ENCODE peak calls at places on chromosome 4, in four cellular contexts. One of them, this sample, is unnamed.

GRCh38 chr4:102541708-102542107 is 40.5 kb downstream of the NFKB1 start:
- DNase-seq in pancreas: no peak
- DNase-seq in neural progenitor cell: peak; percentile 61
- DNase-seq in testis: no peak
- DNase-seq in this sample: no peak

GRCh38 chr4:184972996-184973395 is 45.3 kb upstream of the HELT start:
- DNase-seq in testis: no peak
- DNase-seq in neural progenitor cell: no peak
- DNase-seq in pancreas: no peak
- DNase-seq in this sample: no peak

GRCh38 chr4:105950701-105951100 is 55.4 kb downstream of the NPNT start:
- DNase-seq in pancreas: no peak
- DNase-seq in neural progenitor cell: no peak
- DNase-seq in testis: no peak
- DNase-seq in this sample: no peak

GRCh38 chr4:138964716-138965426 is 50.7 kb upstream of the NOCT start:
- DNase-seq in neural progenitor cell: no peak
- DNase-seq in testis: no peak
- DNase-seq in pancreas: no peak
- DNase-seq in this sample: no peak

GRCh38 chr4:13706130-13706529 is 78.6 kb upstream of the BOD1L1 start:
- DNase-seq in testis: no peak
- DNase-seq in neural progenitor cell: no peak
- DNase-seq in pancreas: no peak
- DNase-seq in this sample: no peak

GRCh38 chr4:21697583-21697982 is 251.0 kb downstream of the KCNIP4 start:
- DNase-seq in pancreas: no peak
- DNase-seq in testis: peak; percentile 28
- DNase-seq in neural progenitor cell: peak; percentile 51
- DNase-seq in this sample: peak; percentile 67

GRCh38 chr4:173211838-173212237 is 43.2 kb downstream of the GALNT7 start:
- DNase-seq in testis: no peak
- DNase-seq in neural progenitor cell: no peak
- DNase-seq in pancreas: no peak
- DNase-seq in this sample: no peak

GRCh38 chr4:152360045-152360410 is 175.9 kb downstream of the FBXW7 start:
- DNase-seq in testis: no peak
- DNase-seq in pancreas: no peak
- DNase-seq in neural progenitor cell: no peak
- DNase-seq in this sample: no peak

GRCh38 chr4:4755306-4755705 is 104.2 kb upstream of the MSX1 start:
- DNase-seq in testis: no peak
- DNase-seq in neural progenitor cell: peak; percentile 50
- DNase-seq in pancreas: no peak
- DNase-seq in this sample: no peak

GRCh38 chr4:154018659-154019058 is 229.8 kb upstream of the SFRP2 start:
- DNase-seq in testis: no peak
- DNase-seq in neural progenitor cell: peak; percentile 80
- DNase-seq in pancreas: no peak
- DNase-seq in this sample: no peak

GRCh38 chr4:153622778-153623240 is 61.3 kb upstream of the TLR2 start:
- DNase-seq in pancreas: no peak
- DNase-seq in neural progenitor cell: no peak
- DNase-seq in testis: no peak
- DNase-seq in this sample: no peak

GRCh38 chr4:107034982-107035710 is 967 bp downstream of the DKK2 start:
- DNase-seq in testis: no peak
- DNase-seq in neural progenitor cell: peak; percentile 72
- DNase-seq in pancreas: peak; percentile 12
- DNase-seq in this sample: peak; percentile 3

GRCh38 chr4:137307806-137308205 is 224.5 kb downstream of the PCDH18 start:
- DNase-seq in pancreas: no peak
- DNase-seq in testis: no peak
- DNase-seq in neural progenitor cell: no peak
- DNase-seq in this sample: peak; percentile 25

GRCh38 chr4:38231626-38232025 is 271.4 kb downstream of the PTTG2 start:
- DNase-seq in pancreas: no peak
- DNase-seq in neural progenitor cell: no peak
- DNase-seq in testis: no peak
- DNase-seq in this sample: no peak

GRCh38 chr4:54230479-54231418 is 1.7 kb downstream of the PDGFRA start:
- DNase-seq in pancreas: no peak
- DNase-seq in neural progenitor cell: peak; percentile 49
- DNase-seq in testis: peak; percentile 23
- DNase-seq in this sample: no peak

GRCh38 chr4:71126719-71127118 is 133.3 kb downstream of the DCK start:
- DNase-seq in pancreas: no peak
- DNase-seq in neural progenitor cell: no peak
- DNase-seq in testis: no peak
- DNase-seq in this sample: no peak

GRCh38 chr4:141686929-141687328 is 50.5 kb downstream of the IL15 start:
- DNase-seq in pancreas: no peak
- DNase-seq in testis: no peak
- DNase-seq in neural progenitor cell: no peak
- DNase-seq in this sample: peak; percentile 10

GRCh38 chr4:173317003-173317402 is 17.2 kb downstream of the HMGB2 start:
- DNase-seq in pancreas: no peak
- DNase-seq in neural progenitor cell: peak; percentile 53
- DNase-seq in testis: no peak
- DNase-seq in this sample: no peak

GRCh38 chr4:175339100-175339707 is 421.0 kb downstream of the ADAM29 start:
- DNase-seq in neural progenitor cell: no peak
- DNase-seq in testis: no peak
- DNase-seq in pancreas: no peak
- DNase-seq in this sample: no peak

GRCh38 chr4:78213218-78213617 is 156.1 kb downstream of the FRAS1 start:
- DNase-seq in testis: no peak
- DNase-seq in neural progenitor cell: no peak
- DNase-seq in pancreas: no peak
- DNase-seq in this sample: peak; percentile 36

GRCh38 chr4:11748169-11748872 is 319.6 kb upstream of the HS3ST1 start:
- DNase-seq in pancreas: no peak
- DNase-seq in neural progenitor cell: no peak
- DNase-seq in testis: no peak
- DNase-seq in this sample: no peak

GRCh38 chr4:16617416-16617815 is 281.0 kb downstream of the LDB2 start:
- DNase-seq in testis: no peak
- DNase-seq in pancreas: no peak
- DNase-seq in neural progenitor cell: no peak
- DNase-seq in this sample: no peak

GRCh38 chr4:154658680-154659402 is 46.4 kb upstream of the FGG start:
- DNase-seq in neural progenitor cell: no peak
- DNase-seq in pancreas: no peak
- DNase-seq in testis: peak; percentile 94
- DNase-seq in this sample: no peak

GRCh38 chr4:105461221-105462041 is 12.4 kb downstream of the PPA2 start:
- DNase-seq in pancreas: no peak
- DNase-seq in testis: no peak
- DNase-seq in neural progenitor cell: no peak
- DNase-seq in this sample: no peak

GRCh38 chr4:2288051-2288541 is 26.2 kb upstream of the MXD4 start:
- DNase-seq in pancreas: no peak
- DNase-seq in testis: no peak
- DNase-seq in neural progenitor cell: no peak
- DNase-seq in this sample: peak; percentile 1

GRCh38 chr4:140149851-140150635 is 3.9 kb downstream of the MAML3 start:
- DNase-seq in neural progenitor cell: peak; percentile 80
- DNase-seq in pancreas: peak; percentile 78
- DNase-seq in testis: peak; percentile 87
- DNase-seq in this sample: peak; percentile 88

GRCh38 chr4:3874525-3875110 is 108.4 kb downstream of the ADRA2C start:
- DNase-seq in neural progenitor cell: no peak
- DNase-seq in testis: no peak
- DNase-seq in pancreas: no peak
- DNase-seq in this sample: no peak

GRCh38 chr4:153572609-153573008 is 106.4 kb downstream of the TMEM131L start:
- DNase-seq in neural progenitor cell: no peak
- DNase-seq in pancreas: no peak
- DNase-seq in testis: no peak
- DNase-seq in this sample: no peak

GRCh38 chr4:89829470-89830138 is 7.4 kb downstream of the SNCA start:
- DNase-seq in testis: no peak
- DNase-seq in neural progenitor cell: no peak
- DNase-seq in pancreas: no peak
- DNase-seq in this sample: no peak

GRCh38 chr4:127698789-127699200 is 31.4 kb upstream of the SLC25A31 start:
- DNase-seq in pancreas: no peak
- DNase-seq in neural progenitor cell: no peak
- DNase-seq in testis: no peak
- DNase-seq in this sample: no peak

GRCh38 chr4:83009529-83009928 is 1.1 kb downstream of the LIN54 start:
- DNase-seq in testis: no peak
- DNase-seq in neural progenitor cell: no peak
- DNase-seq in pancreas: no peak
- DNase-seq in this sample: no peak

GRCh38 chr4:34791224-34791623 is 1453.1 kb downstream of the ARAP2 start:
- DNase-seq in pancreas: no peak
- DNase-seq in testis: no peak
- DNase-seq in neural progenitor cell: no peak
- DNase-seq in this sample: no peak

DNA sequence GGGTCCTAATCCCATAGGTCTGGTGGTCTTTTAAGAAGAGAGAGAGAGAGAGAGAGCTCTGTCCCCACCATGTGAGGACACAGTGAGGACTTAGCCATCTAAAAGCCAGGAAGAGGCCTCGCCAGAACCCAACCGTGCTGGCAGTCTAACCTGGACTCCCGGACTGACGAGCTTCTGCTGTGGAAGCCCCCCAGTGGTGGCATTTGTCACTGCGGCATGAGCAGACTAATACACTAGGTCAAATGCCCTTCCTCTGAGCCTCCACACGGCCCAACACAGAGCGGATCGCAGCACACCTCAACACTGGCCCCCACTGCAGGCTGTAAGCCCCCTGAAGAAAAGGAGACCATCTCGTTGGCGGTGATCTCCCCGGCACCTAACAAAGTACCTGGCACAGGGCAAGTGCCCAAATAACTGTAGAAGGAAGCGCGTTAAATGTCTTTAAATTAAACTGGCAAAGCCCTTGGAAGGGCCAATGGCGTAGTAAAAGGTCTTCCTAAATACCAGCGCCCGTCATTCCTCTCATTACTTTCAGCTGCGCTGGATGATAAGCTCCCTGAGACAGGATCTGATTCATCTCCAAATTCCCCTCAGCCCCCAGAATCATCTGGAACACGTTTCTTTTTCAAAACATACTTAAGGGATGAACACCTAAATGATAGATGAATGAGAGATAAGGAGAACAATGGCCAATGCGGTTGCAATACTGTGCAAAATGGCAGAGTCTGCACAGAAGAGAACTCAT is 95.2 kb downstream of the AFAP1 start:
- DNase-seq in neural progenitor cell: peak; percentile 81
- DNase-seq in pancreas: peak; percentile 77
- DNase-seq in testis: peak; percentile 69
- DNase-seq in this sample: peak; percentile 81
- H3K27me3 ChIP-seq in neural progenitor cell: no peaks in the 10 kb centered on the region
- H3K27me3 ChIP-seq in pancreas: no peaks in the 10 kb centered on the region
- H3K27me3 ChIP-seq in testis: no peaks in the 10 kb centered on the region
- H3K27me3 ChIP-seq in this sample: no peaks in the 10 kb centered on the region

GRCh38 chr4:1015179-1015578 is 3.8 kb downstream of the FGFRL1 start:
- DNase-seq in pancreas: no peak
- DNase-seq in testis: no peak
- DNase-seq in neural progenitor cell: peak; percentile 56
- DNase-seq in this sample: no peak
- TF ChIP-seq CTCF in pancreas: no peak
- TF ChIP-seq CTCF in testis: no peak
- TF ChIP-seq CTCF in neural progenitor cell: peak; percentile 28
- TF ChIP-seq CTCF in this sample: no peak

DNA sequence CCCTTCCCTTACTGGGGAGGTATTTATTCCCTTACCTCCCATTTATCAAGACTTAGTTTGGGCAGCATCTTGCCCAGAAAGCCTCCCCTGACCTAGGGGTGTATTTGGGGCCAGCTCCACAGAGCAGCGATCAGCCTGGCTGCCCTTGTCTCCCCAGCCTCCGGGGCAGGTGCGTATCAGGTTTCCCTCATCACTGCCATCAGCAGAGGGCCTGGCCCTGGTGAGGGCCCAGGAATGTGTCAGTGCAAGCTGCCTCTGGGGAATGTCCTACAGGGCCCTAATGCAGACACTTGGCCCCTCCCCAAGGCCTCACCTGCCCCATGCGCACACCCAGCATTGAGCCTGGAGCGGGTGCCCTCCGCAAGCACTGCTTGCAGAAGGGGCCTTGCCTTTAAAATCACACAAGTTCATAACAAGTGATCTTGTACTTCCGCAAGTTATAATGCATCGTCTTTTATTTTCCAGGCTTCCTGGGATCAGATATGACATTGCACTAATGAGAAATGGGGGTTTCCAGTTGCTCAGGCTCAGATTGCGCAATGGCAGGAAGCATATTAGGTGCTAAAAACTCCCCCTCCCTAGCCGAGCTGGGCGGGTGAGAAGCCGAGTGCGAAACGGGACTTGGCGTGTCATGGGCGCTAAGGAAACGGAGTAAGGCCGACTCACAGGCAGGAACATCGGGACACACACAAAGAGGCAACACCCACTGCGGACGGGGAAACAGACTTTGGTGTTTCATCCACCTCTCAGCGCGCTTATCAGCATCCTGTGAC is 25.4 kb upstream of the AFAP1 start:
- DNase-seq in pancreas: no peak
- DNase-seq in testis: no peak
- DNase-seq in neural progenitor cell: no peak
- DNase-seq in this sample: peak; percentile 30
- H3K4me1 ChIP-seq in pancreas: no peaks in the 10 kb centered on the region
- H3K4me1 ChIP-seq in testis: no peaks in the 10 kb centered on the region
- H3K4me1 ChIP-seq in neural progenitor cell: peaks cover 2% of the 10 kb centered on the region
- H3K4me1 ChIP-seq in this sample: peaks cover 11% of the 10 kb centered on the region

GRCh38 chr4:73070072-73070385 is 513 bp upstream of the COX18 start:
- DNase-seq in neural progenitor cell: no peak
- DNase-seq in pancreas: no peak
- DNase-seq in testis: no peak
- DNase-seq in this sample: no peak

GRCh38 chr4:73080789-73081188 is 11.3 kb upstream of the COX18 start:
- DNase-seq in neural progenitor cell: no peak
- DNase-seq in testis: peak; percentile 81
- DNase-seq in pancreas: no peak
- DNase-seq in this sample: no peak

GRCh38 chr4:73075832-73076231 is 6.3 kb upstream of the COX18 start:
- DNase-seq in pancreas: no peak
- DNase-seq in neural progenitor cell: no peak
- DNase-seq in testis: no peak
- DNase-seq in this sample: no peak
- H3K27me3 ChIP-seq in pancreas: no peaks in the 10 kb centered on the region
- H3K27me3 ChIP-seq in neural progenitor cell: no peaks in the 10 kb centered on the region
- H3K27me3 ChIP-seq in testis: no peaks in the 10 kb centered on the region
- H3K27me3 ChIP-seq in this sample: no peaks in the 10 kb centered on the region

This sample was measured in thyroid gland.